ENCODE peak calls at places on chromosomes 1 and 21, in nine cellular contexts. X is activated CD4-positive, alpha-beta memory T cell treated with anti-CD3 and anti-CD28 coated beads, Interleukin-2, amount 10 ng/mL, durations not matched to agents 7 days and 5 days; N is activated CD8-positive, alpha-beta memory T cell treated with anti-CD3 and anti-CD28 coated beads for 48 hours; L is WTC11; I is G401; D is small intestine; J is NCI-H2171 treated with DMSO at 0.1 percent for 48 hours; S is non-pigmented ciliary epithelial cell; R is left ventricle myocardium inferior. O is an unnamed sample.

GRCh38 chr21:46089285-46089684 is 8.6 kb upstream of the COL6A2 start:
- DNase-seq in L (no peak), I (no peak), X (no peak), S (no peak), D (no peak), R (no peak), N (no peak), J (no peak), O (no peak)

GRCh38 chr1:58513956-58514355 is 32.6 kb downstream of the OMA1 start:
- DNase-seq in L (no peak), X (no peak), D (no peak), R (no peak), S (no peak), J (no peak), N (no peak), I (no peak), O (no peak)

GRCh38 chr1:109821221-109821669 is 57.5 kb upstream of the EPS8L3 start:
- DNase-seq in N (no peak), D (no peak), J (no peak), R (no peak), I (no peak), X (peak; percentile 64), L (no peak), S (peak; percentile 61), O (no peak)

GRCh38 chr1:222616535-222616934 is 1.4 kb upstream of the MIA3 start:
- DNase-seq in I (peak; percentile 19), L (no peak), J (no peak), R (no peak), N (no peak), X (no peak), D (no peak), S (no peak), O (no peak)

GRCh38 chr1:220956861-220957605 is 77.8 kb downstream of the HLX start:
- DNase-seq in S (peak; percentile 96), I (no peak), N (no peak), X (no peak), R (no peak), L (no peak), J (no peak), D (no peak), O (no peak)

GRCh38 chr1:175303308-175303707 is 110.7 kb upstream of the KIAA0040 start:
- DNase-seq in S (no peak), D (no peak), J (no peak), N (no peak), X (no peak), R (no peak), I (no peak), L (no peak), O (no peak)

GRCh38 chr1:93661829-93662474 is 19.7 kb downstream of the BCAR3 start:
- DNase-seq in J (no peak), S (no peak), D (no peak), N (no peak), L (no peak), I (no peak), R (no peak), X (no peak), O (no peak)

GRCh38 chr21:40179167-40179566 is 311.9 kb downstream of the PCP4 start:
- DNase-seq in N (no peak), X (no peak), L (no peak), J (no peak), S (no peak), R (no peak), I (peak; percentile 23), D (no peak), O (no peak)

GRCh38 chr1:15765495-15766194 is 7.0 kb downstream of the FBLIM1 start:
- DNase-seq in I (peak; percentile 66), R (no peak), S (no peak), D (no peak), J (peak; percentile 24), N (no peak), L (no peak), X (no peak), O (no peak)

GRCh38 chr1:208242829-208243521 is 1.2 kb downstream of the PLXNA2 start:
- DNase-seq in J (peak; percentile 37), I (peak; percentile 59), X (no peak), S (no peak), L (peak; percentile 42), N (no peak), R (no peak), D (peak; percentile 55), O (peak; percentile 43)

GRCh38 chr1:19949016-19949415 is 25.6 kb upstream of the PLA2G2E start:
- DNase-seq in X (no peak), L (no peak), D (no peak), J (no peak), I (no peak), N (no peak), R (no peak), S (peak; percentile 55), O (no peak)

GRCh38 chr21:34996304-34997081 is 52.6 kb downstream of the RUNX1 start:
- DNase-seq in I (no peak), D (no peak), R (no peak), J (no peak), N (no peak), X (no peak), L (no peak), S (no peak), O (no peak)

GRCh38 chr1:71658295-71658694 is 577.5 kb upstream of the ZRANB2 start:
- DNase-seq in I (peak; percentile 92), L (no peak), J (no peak), S (no peak), X (no peak), R (no peak), D (no peak), N (no peak), O (no peak)

GRCh38 chr1:52288286-52288685 is 77.7 kb downstream of the CC2D1B start:
- DNase-seq in D (no peak), R (no peak), I (no peak), X (no peak), J (no peak), L (no peak), S (peak; percentile 43), N (no peak), O (no peak)

GRCh38 chr1:210647406-210648333 is 319.0 kb downstream of the HHAT start:
- DNase-seq in N (no peak), J (peak; percentile 91), R (no peak), S (peak; percentile 56), D (no peak), X (no peak), I (no peak), L (no peak), O (no peak)

GRCh38 chr1:163826500-163826899 is 504.7 kb downstream of the NUF2 start:
- DNase-seq in S (no peak), N (no peak), L (no peak), D (peak; percentile 31), R (no peak), J (no peak), X (no peak), I (no peak), O (no peak)

GRCh38 chr1:236143104-236143948 is 987 bp downstream of the GPR137B start:
- DNase-seq in X (peak; percentile 41), N (no peak), R (no peak), I (peak; percentile 51), D (peak; percentile 35), L (no peak), S (peak; percentile 37), J (peak; percentile 29), O (no peak)

GRCh38 chr1:184322253-184322652 is 64.6 kb upstream of the C1orf21 start:
- DNase-seq in J (no peak), X (no peak), L (peak; percentile 20), D (no peak), R (no peak), S (no peak), N (no peak), I (no peak), O (no peak)

GRCh38 chr21:46557469-46557868 is 47.4 kb downstream of the S100B start:
- DNase-seq in L (no peak), J (no peak), X (no peak), R (no peak), S (no peak), D (no peak), I (no peak), N (no peak), O (peak; percentile 3)